ENCODE peak calls at places on chromosomes 16 and 17, in nine cellular contexts. C is NCI-H1930, S is RPMI8226, Y is EH, X is posterior vena cava, V is GM23338, R is AG10803, P is naive B cell, B is HTR-8/SVneo. H is an unnamed sample.

GRCh38 chr17:60303406-60304099 is 88.4 kb downstream of the USP32 start:
- DNase-seq in C (no peak), S (no peak), Y (no peak), X (no peak), V (no peak), R (no peak), P (no peak), B (no peak), H (no peak)

GRCh38 chr17:63402808-63403207 is 43.3 kb downstream of the CYB561 start:
- DNase-seq in C (no peak), S (no peak), Y (peak; percentile 52), X (no peak), V (no peak), R (peak; percentile 42), P (no peak), B (no peak), H (no peak)

GRCh38 chr16:80347900-80348299 is 192.9 kb upstream of the DYNLRB2 start:
- DNase-seq in C (no peak), S (no peak), Y (peak; percentile 6), X (no peak), V (no peak), R (peak; percentile 23), P (no peak), B (no peak), H (peak; percentile 31)

GRCh38 chr17:38864636-38865398 is 5.0 kb upstream of the LASP1 start:
- DNase-seq in C (no peak), S (no peak), Y (peak; percentile 77), X (no peak), V (peak; percentile 80), R (no peak), P (no peak), B (peak; percentile 61), H (no peak)

GRCh38 chr16:2090819-2091721 is 43.3 kb downstream of the TSC2 start:
- DNase-seq in C (no peak), S (no peak), Y (peak; percentile 59), X (no peak), V (peak; percentile 88), R (no peak), P (no peak), B (no peak), H (peak; percentile 84)

GRCh38 chr16:88087517-88087877 is 136.3 kb downstream of the BANP start:
- DNase-seq in C (no peak), S (no peak), Y (no peak), X (peak; percentile 60), V (no peak), R (no peak), P (no peak), B (no peak), H (no peak)

GRCh38 chr17:32483451-32484019 is 3.3 kb upstream of the CDK5R1 start:
- DNase-seq in C (peak; percentile 33), S (peak; percentile 73), Y (peak; percentile 83), X (peak; percentile 89), V (peak; percentile 94), R (peak; percentile 82), P (peak; percentile 57), B (peak; percentile 70), H (peak; percentile 83)

GRCh38 chr17:49843774-49844350 is 4.0 kb downstream of the TAC4 start:
- DNase-seq in C (no peak), S (peak; percentile 27), Y (peak; percentile 27), X (peak; percentile 22), V (peak; percentile 71), R (no peak), P (no peak), B (no peak), H (no peak)

GRCh38 chr17:61833536-61834203 is 29.7 kb downstream of the BRIP1 start:
- DNase-seq in C (no peak), S (no peak), Y (peak; percentile 93), X (no peak), V (peak; percentile 19), R (peak; percentile 74), P (no peak), B (peak; percentile 69), H (no peak)

GRCh38 chr17:236641-237405 is 55.4 kb upstream of the DOC2B start:
- DNase-seq in C (no peak), S (no peak), Y (no peak), X (peak; percentile 62), V (no peak), R (no peak), P (no peak), B (no peak), H (peak; percentile 15)

GRCh38 chr16:56876048-56876447 is 11.0 kb downstream of the SLC12A3 start:
- DNase-seq in C (no peak), S (no peak), Y (no peak), X (no peak), V (no peak), R (no peak), P (no peak), B (no peak), H (no peak)

GRCh38 chr17:76772842-76773521 is 35.1 kb downstream of the MFSD11 start:
- DNase-seq in C (no peak), S (no peak), Y (peak; percentile 93), X (no peak), V (no peak), R (peak; percentile 87), P (no peak), B (peak; percentile 89), H (peak; percentile 70)

GRCh38 chr17:63246344-63246743 is 199.8 kb downstream of the CYB561 start:
- DNase-seq in C (no peak), S (no peak), Y (peak; percentile 25), X (no peak), V (no peak), R (peak; percentile 25), P (no peak), B (no peak), H (no peak)

GRCh38 chr17:65474658-65475057 is 86.8 kb downstream of the AXIN2 start:
- DNase-seq in C (no peak), S (no peak), Y (no peak), X (no peak), V (no peak), R (no peak), P (no peak), B (no peak), H (no peak)

GRCh38 chr17:31724026-31724425 is 135.0 kb downstream of the COPRS start:
- DNase-seq in C (no peak), S (no peak), Y (peak; percentile 89), X (no peak), V (no peak), R (peak; percentile 66), P (no peak), B (peak; percentile 83), H (peak; percentile 14)

H was measured in adrenal gland.